ENCODE peak calls at places on chromosomes 2 and 18, in eight cellular contexts. One of them, this sample, is unnamed. For H3K9me3, the result is how much of the 10 kb centered on the place peaks cover.

GRCh38 chr18:40875101-40875500 is 1079.9 kb upstream of the PIK3C3 start:
- DNase-seq in tibial artery: no peak
- DNase-seq in left ventricle myocardium inferior: no peak
- DNase-seq in prostate gland: no peak
- DNase-seq in thoracic aorta: no peak
- DNase-seq in naive thymus-derived CD4-positive, alpha-beta T cell: no peak
- DNase-seq in DND-41: no peak
- DNase-seq in IMR-90: no peak
- DNase-seq in this sample: no peak

GRCh38 chr18:66560092-66560491 is 43.8 kb downstream of the CDH19 start:
- DNase-seq in tibial artery: no peak
- DNase-seq in left ventricle myocardium inferior: no peak
- DNase-seq in prostate gland: peak
- DNase-seq in thoracic aorta: no peak
- DNase-seq in naive thymus-derived CD4-positive, alpha-beta T cell: no peak
- DNase-seq in DND-41: no peak
- DNase-seq in IMR-90: no peak
- DNase-seq in this sample: no peak

GRCh38 chr18:54060343-54061005 is 164.0 kb downstream of the MBD2 start:
- DNase-seq in tibial artery: no peak
- DNase-seq in left ventricle myocardium inferior: no peak
- DNase-seq in prostate gland: no peak
- DNase-seq in thoracic aorta: no peak
- DNase-seq in naive thymus-derived CD4-positive, alpha-beta T cell: no peak
- DNase-seq in DND-41: no peak
- DNase-seq in IMR-90: no peak
- DNase-seq in this sample: no peak

GRCh38 chr2:144513388-144514100 is 6.4 kb downstream of the ZEB2 start:
- DNase-seq in tibial artery: peak
- DNase-seq in left ventricle myocardium inferior: no peak
- DNase-seq in prostate gland: no peak
- DNase-seq in thoracic aorta: no peak
- DNase-seq in naive thymus-derived CD4-positive, alpha-beta T cell: no peak
- DNase-seq in DND-41: no peak
- DNase-seq in IMR-90: peak
- DNase-seq in this sample: no peak

GRCh38 chr2:111045771-111046444 is 74.8 kb upstream of the BCL2L11 start:
- DNase-seq in tibial artery: no peak
- DNase-seq in left ventricle myocardium inferior: no peak
- DNase-seq in prostate gland: no peak
- DNase-seq in thoracic aorta: no peak
- DNase-seq in naive thymus-derived CD4-positive, alpha-beta T cell: no peak
- DNase-seq in DND-41: no peak
- DNase-seq in IMR-90: no peak
- DNase-seq in this sample: peak

GRCh38 chr18:48942554-48943261 is 8.1 kb downstream of the SMAD7 start:
- DNase-seq in tibial artery: no peak
- DNase-seq in left ventricle myocardium inferior: no peak
- DNase-seq in prostate gland: no peak
- DNase-seq in thoracic aorta: no peak
- DNase-seq in naive thymus-derived CD4-positive, alpha-beta T cell: no peak
- DNase-seq in DND-41: no peak
- DNase-seq in IMR-90: peak
- DNase-seq in this sample: no peak

GRCh38 chr2:172878260-172878659 is 142.6 kb downstream of the RAPGEF4 start:
- DNase-seq in tibial artery: no peak
- DNase-seq in left ventricle myocardium inferior: no peak
- DNase-seq in prostate gland: no peak
- DNase-seq in thoracic aorta: no peak
- DNase-seq in naive thymus-derived CD4-positive, alpha-beta T cell: no peak
- DNase-seq in DND-41: no peak
- DNase-seq in IMR-90: peak
- DNase-seq in this sample: no peak

GRCh38 chr18:62741118-62741566 is 25.8 kb downstream of the PHLPP1 start:
- DNase-seq in tibial artery: no peak
- DNase-seq in left ventricle myocardium inferior: no peak
- DNase-seq in prostate gland: peak
- DNase-seq in thoracic aorta: no peak
- DNase-seq in naive thymus-derived CD4-positive, alpha-beta T cell: no peak
- DNase-seq in DND-41: no peak
- DNase-seq in IMR-90: peak
- DNase-seq in this sample: no peak

GRCh38 chr2:57598552-57598951 is 448.1 kb upstream of the VRK2 start:
- DNase-seq in tibial artery: no peak
- DNase-seq in left ventricle myocardium inferior: no peak
- DNase-seq in prostate gland: no peak
- DNase-seq in thoracic aorta: no peak
- DNase-seq in naive thymus-derived CD4-positive, alpha-beta T cell: no peak
- DNase-seq in DND-41: no peak
- DNase-seq in IMR-90: no peak
- DNase-seq in this sample: no peak

GRCh38 chr18:23890589-23890988 is 124.0 kb upstream of the TTC39C start:
- DNase-seq in tibial artery: no peak
- DNase-seq in left ventricle myocardium inferior: no peak
- DNase-seq in prostate gland: no peak
- DNase-seq in thoracic aorta: no peak
- DNase-seq in naive thymus-derived CD4-positive, alpha-beta T cell: no peak
- DNase-seq in DND-41: no peak
- DNase-seq in IMR-90: peak
- DNase-seq in this sample: no peak

GRCh38 chr2:99571609-99572344 is 82.0 kb upstream of the REV1 start:
- DNase-seq in tibial artery: no peak
- DNase-seq in left ventricle myocardium inferior: no peak
- DNase-seq in prostate gland: no peak
- DNase-seq in thoracic aorta: no peak
- DNase-seq in naive thymus-derived CD4-positive, alpha-beta T cell: no peak
- DNase-seq in DND-41: no peak
- DNase-seq in IMR-90: no peak
- DNase-seq in this sample: no peak

GRCh38 chr2:95374029-95374428 is 28.5 kb upstream of the FAHD2A start:
- DNase-seq in tibial artery: peak
- DNase-seq in left ventricle myocardium inferior: peak
- DNase-seq in prostate gland: no peak
- DNase-seq in thoracic aorta: no peak
- DNase-seq in naive thymus-derived CD4-positive, alpha-beta T cell: no peak
- DNase-seq in DND-41: no peak
- DNase-seq in IMR-90: no peak
- DNase-seq in this sample: no peak

GRCh38 chr2:26670171-26670570 is 22.4 kb upstream of the KCNK3 start:
- DNase-seq in tibial artery: peak
- DNase-seq in left ventricle myocardium inferior: no peak
- DNase-seq in prostate gland: no peak
- DNase-seq in thoracic aorta: no peak
- DNase-seq in naive thymus-derived CD4-positive, alpha-beta T cell: no peak
- DNase-seq in DND-41: no peak
- DNase-seq in IMR-90: peak
- DNase-seq in this sample: no peak

GRCh38 chr2:162677476-162677875 is 161.1 kb downstream of the KCNH7 start:
- DNase-seq in tibial artery: no peak
- DNase-seq in left ventricle myocardium inferior: no peak
- DNase-seq in prostate gland: no peak
- DNase-seq in thoracic aorta: no peak
- DNase-seq in naive thymus-derived CD4-positive, alpha-beta T cell: no peak
- DNase-seq in DND-41: no peak
- DNase-seq in IMR-90: no peak
- DNase-seq in this sample: no peak

GRCh38 chr2:108586631-108587030 is 52.4 kb downstream of the LIMS1 start:
- DNase-seq in tibial artery: no peak
- DNase-seq in left ventricle myocardium inferior: no peak
- DNase-seq in prostate gland: no peak
- DNase-seq in thoracic aorta: no peak
- DNase-seq in naive thymus-derived CD4-positive, alpha-beta T cell: no peak
- DNase-seq in DND-41: no peak
- DNase-seq in IMR-90: no peak
- DNase-seq in this sample: no peak

GRCh38 chr2:101406867-101407266 is 19.6 kb upstream of the CREG2 start:
- DNase-seq in tibial artery: no peak
- DNase-seq in left ventricle myocardium inferior: no peak
- DNase-seq in prostate gland: no peak
- DNase-seq in thoracic aorta: no peak
- DNase-seq in naive thymus-derived CD4-positive, alpha-beta T cell: no peak
- DNase-seq in DND-41: no peak
- DNase-seq in IMR-90: peak
- DNase-seq in this sample: no peak

GRCh38 chr18:13871701-13872100 is 43.6 kb downstream of the MC2R start:
- DNase-seq in tibial artery: no peak
- DNase-seq in left ventricle myocardium inferior: no peak
- DNase-seq in prostate gland: no peak
- DNase-seq in thoracic aorta: no peak
- DNase-seq in naive thymus-derived CD4-positive, alpha-beta T cell: no peak
- DNase-seq in DND-41: no peak
- DNase-seq in IMR-90: no peak
- DNase-seq in this sample: no peak

GRCh38 chr2:7709907-7710306 is 792.7 kb downstream of the RNF144A start:
- DNase-seq in tibial artery: no peak
- DNase-seq in left ventricle myocardium inferior: no peak
- DNase-seq in prostate gland: no peak
- DNase-seq in thoracic aorta: no peak
- DNase-seq in naive thymus-derived CD4-positive, alpha-beta T cell: no peak
- DNase-seq in DND-41: no peak
- DNase-seq in IMR-90: peak
- DNase-seq in this sample: no peak

GRCh38 chr2:240876475-240877251 is 8.0 kb downstream of the AGXT start:
- DNase-seq in tibial artery: no peak
- DNase-seq in left ventricle myocardium inferior: no peak
- DNase-seq in prostate gland: no peak
- DNase-seq in thoracic aorta: no peak
- DNase-seq in naive thymus-derived CD4-positive, alpha-beta T cell: no peak
- DNase-seq in DND-41: no peak
- DNase-seq in IMR-90: no peak
- DNase-seq in this sample: no peak
- H3K27ac ChIP-seq in tibial artery: no peak
- H3K27ac ChIP-seq in left ventricle myocardium inferior: no peak
- H3K27ac ChIP-seq in prostate gland: no peak
- H3K27ac ChIP-seq in thoracic aorta: no peak
- H3K27ac ChIP-seq in naive thymus-derived CD4-positive, alpha-beta T cell: no peak
- H3K27ac ChIP-seq in DND-41: no peak
- H3K27ac ChIP-seq in IMR-90: no peak
- H3K27ac ChIP-seq in this sample: no peak

DNA sequence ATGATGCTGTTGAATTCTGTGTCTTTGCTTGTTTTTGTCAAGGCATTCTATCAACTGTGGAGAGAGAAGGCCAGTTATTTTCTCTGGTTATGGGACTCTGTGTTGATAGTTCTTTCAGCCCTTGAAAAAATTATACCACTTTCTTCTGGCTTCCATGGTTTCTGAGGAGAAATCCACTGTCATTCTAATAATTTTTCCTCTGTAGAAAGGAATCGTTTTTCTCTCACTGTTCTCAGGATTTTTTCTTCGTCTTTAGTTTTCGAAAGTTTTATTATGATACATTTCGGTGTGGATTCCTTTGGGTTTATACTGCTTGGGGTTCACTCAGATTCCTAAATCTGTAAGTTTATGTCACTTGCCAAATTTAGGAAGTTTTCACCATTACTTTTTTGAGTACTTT is 6.6 kb downstream of the GALNT1 start:
- DNase-seq in tibial artery: no peak
- DNase-seq in left ventricle myocardium inferior: no peak
- DNase-seq in prostate gland: no peak
- DNase-seq in thoracic aorta: no peak
- DNase-seq in naive thymus-derived CD4-positive, alpha-beta T cell: no peak
- DNase-seq in DND-41: no peak
- DNase-seq in IMR-90: no peak
- DNase-seq in this sample: no peak
- H3K9me3 ChIP-seq in tibial artery: under half
- H3K9me3 ChIP-seq in left ventricle myocardium inferior: under half
- H3K9me3 ChIP-seq in prostate gland: under half
- H3K9me3 ChIP-seq in thoracic aorta: under half
- H3K9me3 ChIP-seq in naive thymus-derived CD4-positive, alpha-beta T cell: under half
- H3K9me3 ChIP-seq in DND-41: under half
- H3K9me3 ChIP-seq in IMR-90: under half
- H3K9me3 ChIP-seq in this sample: under half

GRCh38 chr2:24856791-24857211 is 63.2 kb downstream of the ADCY3 start:
- DNase-seq in tibial artery: peak
- DNase-seq in left ventricle myocardium inferior: peak
- DNase-seq in prostate gland: no peak
- DNase-seq in thoracic aorta: no peak
- DNase-seq in naive thymus-derived CD4-positive, alpha-beta T cell: no peak
- DNase-seq in DND-41: no peak
- DNase-seq in IMR-90: no peak
- DNase-seq in this sample: no peak
- H3K27ac ChIP-seq in tibial artery: peak
- H3K27ac ChIP-seq in left ventricle myocardium inferior: peak
- H3K27ac ChIP-seq in prostate gland: peak
- H3K27ac ChIP-seq in thoracic aorta: peak
- H3K27ac ChIP-seq in naive thymus-derived CD4-positive, alpha-beta T cell: no peak
- H3K27ac ChIP-seq in DND-41: no peak
- H3K27ac ChIP-seq in IMR-90: no peak
- H3K27ac ChIP-seq in this sample: peak

GRCh38 chr2:13545320-13545719 is 828.6 kb downstream of the TRIB2 start:
- DNase-seq in tibial artery: no peak
- DNase-seq in left ventricle myocardium inferior: no peak
- DNase-seq in prostate gland: no peak
- DNase-seq in thoracic aorta: no peak
- DNase-seq in naive thymus-derived CD4-positive, alpha-beta T cell: no peak
- DNase-seq in DND-41: no peak
- DNase-seq in IMR-90: no peak
- DNase-seq in this sample: no peak
- H3K9me3 ChIP-seq in tibial artery: under half
- H3K9me3 ChIP-seq in left ventricle myocardium inferior: under half
- H3K9me3 ChIP-seq in prostate gland: under half
- H3K9me3 ChIP-seq in thoracic aorta: under half
- H3K9me3 ChIP-seq in naive thymus-derived CD4-positive, alpha-beta T cell: under half
- H3K9me3 ChIP-seq in DND-41: under half
- H3K9me3 ChIP-seq in IMR-90: under half
- H3K9me3 ChIP-seq in this sample: under half

GRCh38 chr2:84844141-84844540 is 36.7 kb downstream of the TRABD2A start:
- DNase-seq in tibial artery: no peak
- DNase-seq in left ventricle myocardium inferior: no peak
- DNase-seq in prostate gland: no peak
- DNase-seq in thoracic aorta: no peak
- DNase-seq in naive thymus-derived CD4-positive, alpha-beta T cell: no peak
- DNase-seq in DND-41: no peak
- DNase-seq in IMR-90: no peak
- DNase-seq in this sample: no peak
- H3K27ac ChIP-seq in tibial artery: no peak
- H3K27ac ChIP-seq in left ventricle myocardium inferior: no peak
- H3K27ac ChIP-seq in prostate gland: no peak
- H3K27ac ChIP-seq in thoracic aorta: no peak
- H3K27ac ChIP-seq in naive thymus-derived CD4-positive, alpha-beta T cell: peak
- H3K27ac ChIP-seq in DND-41: no peak
- H3K27ac ChIP-seq in IMR-90: no peak
- H3K27ac ChIP-seq in this sample: no peak

GRCh38 chr2:202716953-202717597 is 82.3 kb downstream of the FAM117B start:
- DNase-seq in tibial artery: no peak
- DNase-seq in left ventricle myocardium inferior: no peak
- DNase-seq in prostate gland: no peak
- DNase-seq in thoracic aorta: no peak
- DNase-seq in naive thymus-derived CD4-positive, alpha-beta T cell: no peak
- DNase-seq in DND-41: no peak
- DNase-seq in IMR-90: no peak
- DNase-seq in this sample: no peak
- H3K9me3 ChIP-seq in tibial artery: under half
- H3K9me3 ChIP-seq in left ventricle myocardium inferior: under half
- H3K9me3 ChIP-seq in prostate gland: under half
- H3K9me3 ChIP-seq in thoracic aorta: under half
- H3K9me3 ChIP-seq in naive thymus-derived CD4-positive, alpha-beta T cell: under half
- H3K9me3 ChIP-seq in DND-41: under half
- H3K9me3 ChIP-seq in IMR-90: under half
- H3K9me3 ChIP-seq in this sample: under half